ENCODE peak calls at places on chromosomes 16 and 17, in eight cellular contexts. One of them, this sample, is unnamed.

GRCh38 chr17:55601874-55602364 is 90.7 kb upstream of the SMIM36 start:
- DNase-seq in PC-3: peak; percentile 77
- DNase-seq in OCI-LY7: peak; percentile 26
- DNase-seq in neural progenitor cell: peak; percentile 81
- DNase-seq in HCT116: peak; percentile 41
- DNase-seq in GM23338: peak; percentile 91
- DNase-seq in SK-N-SH: peak; percentile 52
- DNase-seq in MM.1S: peak; percentile 42
- DNase-seq in this sample: peak; percentile 51

GRCh38 chr17:82392209-82392920 is 20.8 kb downstream of the UTS2R start:
- DNase-seq in PC-3: no peak
- DNase-seq in OCI-LY7: no peak
- DNase-seq in neural progenitor cell: no peak
- DNase-seq in HCT116: no peak
- DNase-seq in GM23338: no peak
- DNase-seq in SK-N-SH: no peak
- DNase-seq in MM.1S: no peak
- DNase-seq in this sample: peak; percentile 2

GRCh38 chr16:391885-392335 is 5.1 kb upstream of the NME4 start:
- DNase-seq in PC-3: peak; percentile 63
- DNase-seq in OCI-LY7: peak; percentile 65
- DNase-seq in neural progenitor cell: peak; percentile 75
- DNase-seq in HCT116: no peak
- DNase-seq in GM23338: peak; percentile 86
- DNase-seq in SK-N-SH: peak; percentile 82
- DNase-seq in MM.1S: peak; percentile 57
- DNase-seq in this sample: peak; percentile 51

GRCh38 chr16:88373927-88374492 is 8.7 kb upstream of the ZNF469 start:
- DNase-seq in PC-3: no peak
- DNase-seq in OCI-LY7: no peak
- DNase-seq in neural progenitor cell: no peak
- DNase-seq in HCT116: no peak
- DNase-seq in GM23338: no peak
- DNase-seq in SK-N-SH: no peak
- DNase-seq in MM.1S: no peak
- DNase-seq in this sample: no peak

GRCh38 chr17:48542114-48542955 is 2.6 kb downstream of the HOXB2 start:
- DNase-seq in PC-3: no peak
- DNase-seq in OCI-LY7: no peak
- DNase-seq in neural progenitor cell: peak; percentile 39
- DNase-seq in HCT116: no peak
- DNase-seq in GM23338: peak; percentile 35
- DNase-seq in SK-N-SH: no peak
- DNase-seq in MM.1S: no peak
- DNase-seq in this sample: no peak

GRCh38 chr16:27748868-27749546 is 199.1 kb downstream of the KATNIP start:
- DNase-seq in PC-3: peak; percentile 65
- DNase-seq in OCI-LY7: peak; percentile 38
- DNase-seq in neural progenitor cell: peak; percentile 61
- DNase-seq in HCT116: peak; percentile 54
- DNase-seq in GM23338: peak; percentile 77
- DNase-seq in SK-N-SH: no peak
- DNase-seq in MM.1S: peak; percentile 32
- DNase-seq in this sample: peak; percentile 88

GRCh38 chr17:4186244-4186920 is 43.4 kb downstream of the CYB5D2 start:
- DNase-seq in PC-3: no peak
- DNase-seq in OCI-LY7: no peak
- DNase-seq in neural progenitor cell: no peak
- DNase-seq in HCT116: no peak
- DNase-seq in GM23338: no peak
- DNase-seq in SK-N-SH: no peak
- DNase-seq in MM.1S: no peak
- DNase-seq in this sample: no peak

GRCh38 chr16:47519037-47519436 is 57.9 kb downstream of the PHKB start:
- DNase-seq in PC-3: no peak
- DNase-seq in OCI-LY7: no peak
- DNase-seq in neural progenitor cell: no peak
- DNase-seq in HCT116: no peak
- DNase-seq in GM23338: no peak
- DNase-seq in SK-N-SH: no peak
- DNase-seq in MM.1S: no peak
- DNase-seq in this sample: no peak

GRCh38 chr17:35212668-35213067 is 18.5 kb upstream of the SLC35G3 start:
- DNase-seq in PC-3: no peak
- DNase-seq in OCI-LY7: no peak
- DNase-seq in neural progenitor cell: no peak
- DNase-seq in HCT116: no peak
- DNase-seq in GM23338: no peak
- DNase-seq in SK-N-SH: no peak
- DNase-seq in MM.1S: no peak
- DNase-seq in this sample: no peak

GRCh38 chr16:89923640-89924297 is 627 bp downstream of the TUBB3 start:
- DNase-seq in PC-3: no peak
- DNase-seq in OCI-LY7: no peak
- DNase-seq in neural progenitor cell: peak; percentile 75
- DNase-seq in HCT116: no peak
- DNase-seq in GM23338: peak; percentile 66
- DNase-seq in SK-N-SH: peak; percentile 61
- DNase-seq in MM.1S: no peak
- DNase-seq in this sample: peak; percentile 47

GRCh38 chr17:39205112-39205526 is 5.0 kb downstream of the RPL19 start:
- DNase-seq in PC-3: no peak
- DNase-seq in OCI-LY7: no peak
- DNase-seq in neural progenitor cell: no peak
- DNase-seq in HCT116: no peak
- DNase-seq in GM23338: no peak
- DNase-seq in SK-N-SH: no peak
- DNase-seq in MM.1S: no peak
- DNase-seq in this sample: no peak

GRCh38 chr17:81334419-81334896 is 39.4 kb upstream of the SLC38A10 start:
- DNase-seq in PC-3: no peak
- DNase-seq in OCI-LY7: no peak
- DNase-seq in neural progenitor cell: no peak
- DNase-seq in HCT116: no peak
- DNase-seq in GM23338: no peak
- DNase-seq in SK-N-SH: no peak
- DNase-seq in MM.1S: no peak
- DNase-seq in this sample: no peak

GRCh38 chr17:45906927-45907622 is 12.7 kb downstream of the MAPT start:
- DNase-seq in PC-3: no peak
- DNase-seq in OCI-LY7: no peak
- DNase-seq in neural progenitor cell: no peak
- DNase-seq in HCT116: no peak
- DNase-seq in GM23338: no peak
- DNase-seq in SK-N-SH: no peak
- DNase-seq in MM.1S: no peak
- DNase-seq in this sample: no peak

GRCh38 chr17:18093616-18094408 is 6.1 kb downstream of the DRG2 start:
- DNase-seq in PC-3: peak; percentile 85
- DNase-seq in OCI-LY7: peak; percentile 22
- DNase-seq in neural progenitor cell: peak; percentile 48
- DNase-seq in HCT116: peak; percentile 27
- DNase-seq in GM23338: peak; percentile 75
- DNase-seq in SK-N-SH: no peak
- DNase-seq in MM.1S: no peak
- DNase-seq in this sample: peak; percentile 76

GRCh38 chr16:87407511-87408112 is 15.5 kb downstream of the MAP1LC3B start:
- DNase-seq in PC-3: peak; percentile 7
- DNase-seq in OCI-LY7: no peak
- DNase-seq in neural progenitor cell: no peak
- DNase-seq in HCT116: peak; percentile 100
- DNase-seq in GM23338: no peak
- DNase-seq in SK-N-SH: no peak
- DNase-seq in MM.1S: peak; percentile 84
- DNase-seq in this sample: no peak

GRCh38 chr17:35245196-35245486 is 2.3 kb downstream of the SLFN5 start:
- DNase-seq in PC-3: peak; percentile 83
- DNase-seq in OCI-LY7: no peak
- DNase-seq in neural progenitor cell: no peak
- DNase-seq in HCT116: peak; percentile 68
- DNase-seq in GM23338: no peak
- DNase-seq in SK-N-SH: no peak
- DNase-seq in MM.1S: no peak
- DNase-seq in this sample: no peak

GRCh38 chr16:9965079-9965478 is 217.1 kb downstream of the GRIN2A start:
- DNase-seq in PC-3: no peak
- DNase-seq in OCI-LY7: no peak
- DNase-seq in neural progenitor cell: no peak
- DNase-seq in HCT116: no peak
- DNase-seq in GM23338: no peak
- DNase-seq in SK-N-SH: no peak
- DNase-seq in MM.1S: no peak
- DNase-seq in this sample: no peak

GRCh38 chr17:3917391-3917931 is 1.2 kb upstream of the P2RX1 start:
- DNase-seq in PC-3: no peak
- DNase-seq in OCI-LY7: no peak
- DNase-seq in neural progenitor cell: no peak
- DNase-seq in HCT116: no peak
- DNase-seq in GM23338: no peak
- DNase-seq in SK-N-SH: peak; percentile 84
- DNase-seq in MM.1S: no peak
- DNase-seq in this sample: peak; percentile 66

DNA sequence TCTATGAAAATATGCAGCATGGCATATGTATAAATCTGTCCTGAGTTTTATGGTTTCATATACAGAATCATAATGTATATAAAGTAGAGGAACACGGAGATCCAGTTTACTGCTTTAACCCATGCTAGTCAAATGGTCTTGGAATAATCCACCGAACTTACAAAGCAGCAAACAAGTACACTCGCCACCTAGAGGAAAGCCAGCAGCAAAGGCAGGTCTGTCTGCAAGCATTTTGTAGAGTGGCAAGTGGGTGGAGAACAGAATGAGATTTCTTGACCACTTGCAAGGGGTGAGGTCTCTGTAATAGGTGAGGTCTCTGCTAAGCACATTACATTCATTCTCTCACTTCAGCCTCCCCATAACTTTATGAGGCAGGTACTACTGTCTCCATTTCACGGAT is 308.3 kb downstream of the CA10 start:
- DNase-seq in PC-3: peak; percentile 50
- DNase-seq in OCI-LY7: no peak
- DNase-seq in neural progenitor cell: peak; percentile 45
- DNase-seq in HCT116: no peak
- DNase-seq in GM23338: peak; percentile 41
- DNase-seq in SK-N-SH: no peak
- DNase-seq in MM.1S: no peak
- DNase-seq in this sample: no peak
- TF ChIP-seq CTCF in PC-3: peak; percentile 66
- TF ChIP-seq CTCF in OCI-LY7: peak; percentile 19
- TF ChIP-seq CTCF in neural progenitor cell: peak; percentile 47
- TF ChIP-seq CTCF in HCT116: no peak
- TF ChIP-seq CTCF in GM23338: peak; percentile 48
- TF ChIP-seq CTCF in SK-N-SH: peak; percentile 8
- TF ChIP-seq CTCF in MM.1S: no peak
- TF ChIP-seq CTCF in this sample: no peak

GRCh38 chr17:30517786-30518185 is 40.6 kb downstream of the GOSR1 start:
- DNase-seq in PC-3: no peak
- DNase-seq in OCI-LY7: no peak
- DNase-seq in neural progenitor cell: no peak
- DNase-seq in HCT116: no peak
- DNase-seq in GM23338: no peak
- DNase-seq in SK-N-SH: no peak
- DNase-seq in MM.1S: no peak
- DNase-seq in this sample: no peak
- TF ChIP-seq EZH2phosphoT487 in PC-3: no peak
- TF ChIP-seq EZH2phosphoT487 in OCI-LY7: no peak
- TF ChIP-seq EZH2phosphoT487 in neural progenitor cell: no peak
- TF ChIP-seq EZH2phosphoT487 in HCT116: no peak
- TF ChIP-seq EZH2phosphoT487 in GM23338: no peak
- TF ChIP-seq EZH2phosphoT487 in SK-N-SH: no peak
- TF ChIP-seq EZH2phosphoT487 in MM.1S: no peak
- TF ChIP-seq EZH2phosphoT487 in this sample: no peak

GRCh38 chr17:27542841-27543463 is 86.7 kb downstream of the KSR1 start:
- DNase-seq in PC-3: no peak
- DNase-seq in OCI-LY7: no peak
- DNase-seq in neural progenitor cell: no peak
- DNase-seq in HCT116: no peak
- DNase-seq in GM23338: no peak
- DNase-seq in SK-N-SH: no peak
- DNase-seq in MM.1S: no peak
- DNase-seq in this sample: no peak
- H3K4me1 ChIP-seq in PC-3: no peaks in the 10 kb centered on the region
- H3K4me1 ChIP-seq in OCI-LY7: peaks cover 15% of the 10 kb centered on the region
- H3K4me1 ChIP-seq in neural progenitor cell: peaks cover 3% of the 10 kb centered on the region
- H3K4me1 ChIP-seq in HCT116: peaks cover 26% of the 10 kb centered on the region
- H3K4me1 ChIP-seq in GM23338: no peaks in the 10 kb centered on the region
- H3K4me1 ChIP-seq in SK-N-SH: peaks cover 13% of the 10 kb centered on the region
- H3K4me1 ChIP-seq in MM.1S: peaks cover 24% of the 10 kb centered on the region
- H3K4me1 ChIP-seq in this sample: peaks cover 66% of the 10 kb centered on the region

GRCh38 chr17:63932721-63933120 is 590 bp upstream of the CD79B start:
- DNase-seq in PC-3: no peak
- DNase-seq in OCI-LY7: peak; percentile 56
- DNase-seq in neural progenitor cell: no peak
- DNase-seq in HCT116: no peak
- DNase-seq in GM23338: no peak
- DNase-seq in SK-N-SH: peak; percentile 22
- DNase-seq in MM.1S: no peak
- DNase-seq in this sample: no peak

GRCh38 chr17:63937920-63938319 is 5.8 kb upstream of the CD79B start:
- DNase-seq in PC-3: no peak
- DNase-seq in OCI-LY7: no peak
- DNase-seq in neural progenitor cell: no peak
- DNase-seq in HCT116: no peak
- DNase-seq in GM23338: no peak
- DNase-seq in SK-N-SH: no peak
- DNase-seq in MM.1S: no peak
- DNase-seq in this sample: no peak

GRCh38 chr17:63937319-63937718 is 5.2 kb upstream of the CD79B start:
- DNase-seq in PC-3: no peak
- DNase-seq in OCI-LY7: no peak
- DNase-seq in neural progenitor cell: no peak
- DNase-seq in HCT116: no peak
- DNase-seq in GM23338: no peak
- DNase-seq in SK-N-SH: no peak
- DNase-seq in MM.1S: no peak
- DNase-seq in this sample: no peak

GRCh38 chr17:63932008-63932561 is at the start of gene CD79B:
- DNase-seq in PC-3: no peak
- DNase-seq in OCI-LY7: peak; percentile 93
- DNase-seq in neural progenitor cell: no peak
- DNase-seq in HCT116: no peak
- DNase-seq in GM23338: no peak
- DNase-seq in SK-N-SH: peak; percentile 28
- DNase-seq in MM.1S: peak; percentile 29
- DNase-seq in this sample: no peak

DNA sequence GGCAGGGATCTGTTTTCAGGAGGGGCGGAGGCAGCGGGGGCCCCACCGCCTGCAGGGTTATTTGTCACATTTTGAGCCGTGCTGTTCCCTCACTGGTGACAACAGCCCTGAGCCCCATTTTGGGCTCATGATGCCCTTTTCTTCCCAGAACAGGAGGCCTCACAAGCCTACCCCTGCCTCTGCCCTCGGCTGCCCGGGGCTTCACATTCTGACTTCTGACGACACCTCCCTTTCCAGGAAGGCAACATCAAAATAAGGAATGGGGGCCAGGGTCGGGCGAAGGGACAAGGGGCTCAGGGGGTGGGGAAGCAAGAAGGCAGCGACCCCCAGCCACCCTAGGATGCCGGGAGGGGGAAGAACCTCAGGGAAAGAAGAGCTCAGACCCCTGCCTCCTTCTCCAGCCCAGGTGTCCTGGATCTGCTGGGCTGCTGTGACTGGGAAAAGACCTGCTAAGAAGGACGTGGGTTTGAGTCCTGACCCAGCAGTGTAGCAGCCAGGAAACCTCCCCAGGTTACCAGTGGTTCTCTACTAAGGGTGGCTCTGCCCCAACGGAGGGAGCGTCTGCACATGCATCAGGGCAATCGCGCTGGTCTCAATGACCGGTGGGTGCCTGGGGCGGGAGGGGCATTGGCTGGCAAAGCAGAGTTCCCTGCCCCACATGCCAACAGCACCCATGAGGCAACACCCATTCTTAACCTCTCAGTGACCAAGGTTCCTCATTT is 2.4 kb upstream of the CD79B start:
- DNase-seq in PC-3: no peak
- DNase-seq in OCI-LY7: no peak
- DNase-seq in neural progenitor cell: no peak
- DNase-seq in HCT116: no peak
- DNase-seq in GM23338: no peak
- DNase-seq in SK-N-SH: peak; percentile 33
- DNase-seq in MM.1S: no peak
- DNase-seq in this sample: no peak
- TF ChIP-seq CTCF in PC-3: no peak
- TF ChIP-seq CTCF in OCI-LY7: no peak
- TF ChIP-seq CTCF in neural progenitor cell: no peak
- TF ChIP-seq CTCF in HCT116: no peak
- TF ChIP-seq CTCF in GM23338: no peak
- TF ChIP-seq CTCF in SK-N-SH: no peak
- TF ChIP-seq CTCF in MM.1S: no peak
- TF ChIP-seq CTCF in this sample: no peak